ENCODE peak calls at places on chromosomes 3 and 15, in nine cellular contexts. R is neural progenitor cell, J is K562, A is psoas muscle, U is aorta, I is brain microvascular endothelial cell, B is GM23338, H is IMR-90, K is kidney epithelial cell. X is an unnamed sample.

GRCh38 chr3:126488205-126488604 is 12.5 kb upstream of the ZXDC start:
- DNase-seq in R (peak; percentile 48), J (no peak), A (no peak), U (no peak), I (no peak), B (no peak), H (no peak), K (no peak), X (no peak)

GRCh38 chr15:51299187-51300015 is 39.0 kb downstream of the CYP19A1 start:
- DNase-seq in R (no peak), J (no peak), A (no peak), U (no peak), I (no peak), B (no peak), H (no peak), K (no peak), X (no peak)

GRCh38 chr3:149314807-149315578 is 18.4 kb downstream of the TM4SF18 start:
- DNase-seq in R (no peak), J (no peak), A (no peak), U (no peak), I (peak; percentile 62), B (no peak), H (peak; percentile 82), K (peak; percentile 59), X (no peak)

GRCh38 chr15:38374477-38374876 is 79.5 kb upstream of the FAM98B start:
- DNase-seq in R (no peak), J (no peak), A (no peak), U (no peak), I (no peak), B (no peak), H (no peak), K (no peak), X (no peak)

GRCh38 chr3:160330111-160330510 is 68.9 kb downstream of the IFT80 start:
- DNase-seq in R (no peak), J (no peak), A (no peak), U (no peak), I (no peak), B (no peak), H (no peak), K (no peak), X (no peak)

GRCh38 chr3:36648241-36649034 is 115.9 kb downstream of the DCLK3 start:
- DNase-seq in R (no peak), J (no peak), A (no peak), U (no peak), I (peak; percentile 91), B (no peak), H (peak; percentile 86), K (peak; percentile 82), X (no peak)

GRCh38 chr15:90991587-90992285 is 2.6 kb downstream of the PRC1 start:
- DNase-seq in R (no peak), J (no peak), A (no peak), U (no peak), I (no peak), B (no peak), H (no peak), K (no peak), X (no peak)

GRCh38 chr3:9914011-9914410 is 2.9 kb upstream of the IL17RC start:
- DNase-seq in R (no peak), J (no peak), A (no peak), U (peak; percentile 43), I (no peak), B (no peak), H (no peak), K (no peak), X (no peak)

GRCh38 chr15:31446546-31446945 is 119.9 kb downstream of the KLF13 start:
- DNase-seq in R (no peak), J (no peak), A (no peak), U (no peak), I (no peak), B (no peak), H (no peak), K (no peak), X (no peak)

GRCh38 chr3:142180761-142181362 is 31.5 kb upstream of the TFDP2 start:
- DNase-seq in R (peak; percentile 58), J (peak; percentile 44), A (no peak), U (no peak), I (peak; percentile 33), B (peak; percentile 71), H (peak; percentile 34), K (no peak), X (no peak)

GRCh38 chr15:74345051-74345450 is 22.4 kb downstream of the CYP11A1 start:
- DNase-seq in R (no peak), J (no peak), A (no peak), U (no peak), I (peak; percentile 41), B (no peak), H (peak; percentile 44), K (no peak), X (peak; percentile 52)

GRCh38 chr15:58608711-58609110 is 140.8 kb downstream of the ADAM10 start:
- DNase-seq in R (no peak), J (no peak), A (no peak), U (no peak), I (no peak), B (no peak), H (peak; percentile 55), K (no peak), X (no peak)

GRCh38 chr15:48695088-48695834 is 49.8 kb upstream of the FBN1 start:
- DNase-seq in R (no peak), J (no peak), A (no peak), U (no peak), I (peak; percentile 87), B (no peak), H (peak; percentile 94), K (peak; percentile 69), X (no peak)

GRCh38 chr3:188431040-188431439 is 277.1 kb downstream of the LPP start:
- DNase-seq in R (no peak), J (no peak), A (no peak), U (no peak), I (no peak), B (no peak), H (no peak), K (no peak), X (no peak)

GRCh38 chr3:146561463-146561862 is 17.1 kb upstream of the PLSCR1 start:
- DNase-seq in R (no peak), J (no peak), A (no peak), U (no peak), I (no peak), B (no peak), H (no peak), K (no peak), X (no peak)

GRCh38 chr15:39581501-39582285 is 814 bp downstream of the THBS1 start:
- DNase-seq in R (peak; percentile 66), J (no peak), A (no peak), U (peak; percentile 81), I (no peak), B (peak; percentile 73), H (peak; percentile 65), K (no peak), X (peak; percentile 88)

GRCh38 chr3:75341324-75342067 is 322.6 kb upstream of the FRG2C start:
- DNase-seq in R (peak; percentile 28), J (no peak), A (no peak), U (no peak), I (no peak), B (peak; percentile 74), H (no peak), K (no peak), X (no peak)

GRCh38 chr15:39132071-39132470 is 448.8 kb upstream of the THBS1 start:
- DNase-seq in R (no peak), J (no peak), A (no peak), U (no peak), I (no peak), B (no peak), H (no peak), K (no peak), X (no peak)

GRCh38 chr15:78873796-78874761 is 1.4 kb downstream of the MORF4L1 start:
- DNase-seq in R (peak; percentile 32), J (no peak), A (no peak), U (peak; percentile 82), I (no peak), B (peak; percentile 47), H (peak; percentile 22), K (no peak), X (no peak)

GRCh38 chr3:12309716-12310115 is 20.8 kb downstream of the PPARG start:
- DNase-seq in R (no peak), J (no peak), A (no peak), U (no peak), I (no peak), B (no peak), H (no peak), K (no peak), X (no peak)
- H3K4me3 ChIP-seq in R (no peak overlapping the region), J (no peak overlapping the region), A (no peak overlapping the region), U (no peak overlapping the region), I (no peak overlapping the region), B (no peak overlapping the region), H (no peak overlapping the region), K (no peak overlapping the region), X (no peak overlapping the region)

DNA sequence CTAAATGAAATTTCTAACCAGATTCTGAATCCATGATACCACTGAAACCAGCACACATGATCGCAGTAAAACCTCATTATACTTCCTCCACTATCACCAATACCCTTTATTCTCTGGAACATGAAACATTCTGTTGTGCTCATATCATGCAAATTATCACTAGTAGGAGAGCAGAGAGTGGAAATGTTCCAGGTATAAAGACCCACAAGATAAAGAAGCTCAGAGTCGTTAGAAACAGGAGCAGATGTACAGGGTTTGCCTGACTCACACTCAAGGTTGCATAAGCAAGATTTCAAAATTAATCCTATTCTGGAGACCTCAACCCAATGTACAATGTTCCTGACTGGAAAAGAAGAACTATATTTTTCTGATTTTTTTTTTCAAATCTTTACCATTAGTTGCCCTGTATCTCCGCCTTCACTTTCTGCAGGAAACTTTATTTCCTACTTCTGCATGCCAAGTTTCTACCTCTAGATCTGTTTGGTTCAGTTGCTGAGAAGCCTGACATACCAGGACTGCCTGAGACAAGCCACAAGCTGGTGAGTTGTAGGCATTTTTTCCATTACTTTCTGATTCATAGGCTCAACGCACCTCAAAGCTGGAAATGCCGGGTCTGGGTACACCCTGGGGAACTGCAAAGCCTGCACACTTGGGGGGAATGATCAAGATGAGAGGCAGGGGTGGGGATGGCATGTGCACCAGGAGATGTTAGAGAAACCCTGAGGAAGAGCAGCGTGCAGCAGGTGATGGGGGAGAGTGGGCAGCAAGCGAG is at the start of gene CCR2:
- DNase-seq in R (no peak), J (no peak), A (no peak), U (no peak), I (no peak), B (no peak), H (no peak), K (no peak), X (no peak)
- H3K4me3 ChIP-seq in R (no peak within 1 kb of the TSS), J (no peak within 1 kb of the TSS), A (no peak within 1 kb of the TSS), U (no peak within 1 kb of the TSS), I (no peak within 1 kb of the TSS), B (no peak within 1 kb of the TSS), H (no peak within 1 kb of the TSS), K (no peak within 1 kb of the TSS), X (no peak within 1 kb of the TSS)

DNA sequence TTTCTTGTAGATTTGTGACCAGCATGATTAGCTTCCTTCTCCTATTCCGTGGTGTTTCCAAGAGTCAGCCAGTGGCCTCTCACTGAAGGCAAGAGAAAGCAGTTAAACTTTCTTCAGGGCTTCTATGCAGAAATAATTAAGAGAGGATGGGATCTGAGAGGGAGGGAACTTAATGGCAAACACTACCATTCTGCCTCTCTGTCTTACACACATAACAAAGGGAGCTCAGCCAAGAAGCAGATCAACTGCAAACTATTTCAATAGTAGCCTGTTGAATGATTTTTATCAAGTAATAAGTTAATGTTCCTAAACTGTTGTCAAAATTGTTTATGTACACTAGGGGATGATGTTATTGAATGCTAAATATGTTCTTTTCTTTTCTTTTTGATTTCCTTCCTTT is 11.8 kb downstream of the OXSR1 start:
- DNase-seq in R (no peak), J (no peak), A (no peak), U (no peak), I (no peak), B (no peak), H (peak; percentile 13), K (no peak), X (no peak)
- H3K4me3 ChIP-seq in R (no peak overlapping the region), J (no peak overlapping the region), A (no peak overlapping the region), U (no peak overlapping the region), I (no peak overlapping the region), B (no peak overlapping the region), H (no peak overlapping the region), K (no peak overlapping the region), X (no peak overlapping the region)

GRCh38 chr3:86547697-86548096 is 443.3 kb downstream of the VGLL3 start:
- DNase-seq in R (peak; percentile 15), J (no peak), A (no peak), U (no peak), I (no peak), B (peak; percentile 93), H (no peak), K (no peak), X (no peak)
- H3K4me3 ChIP-seq in R (no peak overlapping the region), J (no peak overlapping the region), A (no peak overlapping the region), U (no peak overlapping the region), I (no peak overlapping the region), B (peak overlapping the region; percentile 12), H (no peak overlapping the region), K (no peak overlapping the region), X (no peak overlapping the region)